ENCODE peak calls at places on chromosomes 3 and 15, in six cellular contexts. C is cardiac muscle cell, M is SK-N-SH, D is hepatocyte, O is right atrium auricular region, N is GM04503. F is an unnamed sample.

GRCh38 chr3:58529516-58530353 is 7.3 kb downstream of the ACOX2 start:
- DNase-seq in O (peak), M (no peak), D (peak), N (no peak), C (peak), F (no peak)

GRCh38 chr3:270688-271087 is 74.1 kb downstream of the CHL1 start:
- DNase-seq in M (no peak), O (no peak), N (no peak), D (no peak), C (no peak), F (no peak)

GRCh38 chr3:139772539-139773500 is 95.0 kb upstream of the NMNAT3 start:
- DNase-seq in N (peak), C (no peak), M (no peak), D (no peak), O (no peak), F (peak)

GRCh38 chr15:63203451-63204090 is 14.2 kb downstream of the RAB8B start:
- DNase-seq in D (no peak), O (no peak), M (no peak), C (no peak), N (no peak), F (no peak)

GRCh38 chr3:178794711-178795110 is 258.5 kb downstream of the KCNMB2 start:
- DNase-seq in D (no peak), C (no peak), O (no peak), M (no peak), N (no peak), F (no peak)

GRCh38 chr15:31264534-31265089 is 62.0 kb upstream of the KLF13 start:
- DNase-seq in D (no peak), C (no peak), O (peak), N (no peak), M (no peak), F (no peak)

GRCh38 chr3:139546772-139547171 is 7.2 kb upstream of the RBP1 start:
- DNase-seq in N (no peak), O (no peak), C (no peak), M (no peak), D (no peak), F (no peak)

GRCh38 chr3:13483286-13483685 is 3.2 kb downstream of the HDAC11 start:
- DNase-seq in O (no peak), N (no peak), C (no peak), D (no peak), M (no peak), F (no peak)

GRCh38 chr3:72270072-72270611 is 485.2 kb upstream of the PROK2 start:
- DNase-seq in M (no peak), D (peak), C (peak), O (peak), N (peak), F (peak)

GRCh38 chr3:155083313-155083905 is 3.3 kb downstream of the MME start:
- DNase-seq in O (no peak), C (no peak), D (no peak), N (no peak), M (no peak), F (no peak)

GRCh38 chr15:60418095-60418494 is 20.3 kb upstream of the ANXA2 start:
- DNase-seq in N (no peak), D (no peak), C (no peak), M (no peak), O (no peak), F (no peak)

GRCh38 chr3:65479967-65480366 is 558.8 kb downstream of the MAGI1 start:
- DNase-seq in O (no peak), N (peak), D (no peak), M (no peak), C (no peak), F (no peak)

GRCh38 chr3:170997966-170998913 is 28.3 kb downstream of the SLC2A2 start:
- DNase-seq in N (no peak), M (no peak), D (peak), C (no peak), O (no peak), F (no peak)

GRCh38 chr3:42763023-42763422 is 10.0 kb downstream of the CCDC13 start:
- DNase-seq in C (no peak), N (no peak), D (no peak), O (peak), M (no peak), F (no peak)

F was measured in AG09309.